ENCODE peak calls at places on chromosomes 2 and 18, in four cellular contexts. U is GM23338, L is T1000, C is esophagus squamous epithelium. F is an unnamed sample.

GRCh38 chr2:67032091-67032490 is 365.0 kb upstream of the ETAA1 start:
- DNase-seq in U (no peak), L (no peak), C (no peak), F (no peak)

GRCh38 chr2:172101707-172102158 is 967 bp downstream of the DLX2 start:
- DNase-seq in U (peak), L (no peak), C (no peak), F (peak)

GRCh38 chr2:154133823-154134222 is 262.1 kb downstream of the GALNT13 start:
- DNase-seq in U (no peak), L (no peak), C (no peak), F (no peak)

GRCh38 chr2:127153691-127154158 is 46.8 kb upstream of the BIN1 start:
- DNase-seq in U (no peak), L (peak), C (no peak), F (no peak)

GRCh38 chr18:23529597-23529996 is 26.3 kb downstream of the RMC1 start:
- DNase-seq in U (no peak), L (no peak), C (no peak), F (no peak)

GRCh38 chr2:26693287-26693849 is 846 bp downstream of the KCNK3 start:
- DNase-seq in U (peak), L (no peak), C (no peak), F (no peak)

GRCh38 chr2:68320118-68320641 is 431 bp upstream of the CNRIP1 start:
- DNase-seq in U (peak), L (no peak), C (no peak), F (peak)

GRCh38 chr2:36352711-36353110 is 2.9 kb upstream of the CRIM1 start:
- DNase-seq in U (no peak), L (no peak), C (no peak), F (no peak)

GRCh38 chr2:101149241-101150192 is 1.7 kb downstream of the TBC1D8 start:
- DNase-seq in U (peak), L (no peak), C (no peak), F (no peak)

GRCh38 chr18:79608535-79608934 is 71.1 kb upstream of the CTDP1 start:
- DNase-seq in U (no peak), L (no peak), C (no peak), F (no peak)

GRCh38 chr2:234989183-234989701 is 37.4 kb downstream of the SH3BP4 start:
- DNase-seq in U (no peak), L (peak), C (no peak), F (peak)

GRCh38 chr2:197309369-197310231 is 980 bp downstream of the ANKRD44 start:
- DNase-seq in U (peak), L (no peak), C (no peak), F (peak)

GRCh38 chr2:97713296-97714083 is at the start of gene ZAP70:
- DNase-seq in U (no peak), L (no peak), C (no peak), F (no peak)

GRCh38 chr2:10526281-10526680 is 78.2 kb upstream of the ODC1 start:
- DNase-seq in U (no peak), L (no peak), C (no peak), F (no peak)

GRCh38 chr2:82674638-82675037 is 1784.4 kb downstream of the SUCLG1 start:
- DNase-seq in U (no peak), L (no peak), C (no peak), F (no peak)

GRCh38 chr2:235970204-235971040 is 197.8 kb downstream of the GBX2 start:
- DNase-seq in U (no peak), L (no peak), C (no peak), F (no peak)

GRCh38 chr2:206989306-206989705 is 50.0 kb downstream of the CPO start:
- DNase-seq in U (peak), L (no peak), C (no peak), F (no peak)

GRCh38 chr2:185978634-185979405 is 240.2 kb downstream of the FSIP2 start:
- DNase-seq in U (no peak), L (no peak), C (no peak), F (no peak)

GRCh38 chr2:62014102-62014501 is 108.6 kb downstream of the COMMD1 start:
- DNase-seq in U (peak), L (no peak), C (no peak), F (peak)

GRCh38 chr2:186746584-186746983 is 52.7 kb downstream of the FAM171B start:
- DNase-seq in U (no peak), L (no peak), C (no peak), F (no peak)

GRCh38 chr2:61690078-61690477 is 151.9 kb upstream of the XPO1 start:
- DNase-seq in U (no peak), L (no peak), C (no peak), F (no peak)

GRCh38 chr2:232523682-232524597 is 2.0 kb upstream of the CHRND start:
- DNase-seq in U (peak), L (no peak), C (no peak), F (peak)

GRCh38 chr2:121965666-121966065 is 210.2 kb downstream of the TSN start:
- DNase-seq in U (no peak), L (no peak), C (no peak), F (no peak)

GRCh38 chr18:48802543-48803428 is 148.0 kb downstream of the SMAD7 start:
- DNase-seq in U (no peak), L (no peak), C (no peak), F (no peak)

GRCh38 chr2:196482119-196483065 is 157.1 kb upstream of the CCDC150 start:
- DNase-seq in U (no peak), L (no peak), C (no peak), F (no peak)

GRCh38 chr2:80748576-80748975 is 444.0 kb upstream of the LRRTM1 start:
- DNase-seq in U (no peak), L (no peak), C (no peak), F (no peak)

GRCh38 chr2:30931841-30932407 is 124.7 kb upstream of the CAPN13 start:
- DNase-seq in U (no peak), L (no peak), C (no peak), F (no peak)

GRCh38 chr2:241798631-241799521 is 10.1 kb upstream of the NEU4 start:
- DNase-seq in U (no peak), L (no peak), C (no peak), F (no peak)

GRCh38 chr18:69840445-69840844 is 107.2 kb downstream of the CD226 start:
- DNase-seq in U (no peak), L (no peak), C (no peak), F (no peak)

GRCh38 chr2:45743531-45744391 is 92.3 kb downstream of the PRKCE start:
- DNase-seq in U (no peak), L (no peak), C (no peak), F (no peak)

GRCh38 chr2:32010670-32011565 is at the start of gene MEMO1:
- DNase-seq in U (peak), L (peak), C (peak), F (peak)

GRCh38 chr2:70471129-70471528 is 82.5 kb downstream of the TGFA start:
- DNase-seq in U (no peak), L (no peak), C (no peak), F (no peak)

GRCh38 chr2:22944141-22944540 is 440.8 kb upstream of the KLHL29 start:
- DNase-seq in U (no peak), L (no peak), C (no peak), F (no peak)

GRCh38 chr2:55861733-55862132 is 61.8 kb downstream of the EFEMP1 start:
- DNase-seq in U (no peak), L (no peak), C (no peak), F (no peak)

GRCh38 chr2:96773922-96774321 is 13.2 kb downstream of the CNNM4 start:
- DNase-seq in U (peak), L (no peak), C (no peak), F (no peak)

GRCh38 chr2:200757414-200757813 is 54.3 kb upstream of the BZW1 start:
- DNase-seq in U (no peak), L (no peak), C (no peak), F (no peak)

GRCh38 chr2:121333231-121333630 is 48.2 kb upstream of the TFCP2L1 start:
- DNase-seq in U (no peak), L (no peak), C (no peak), F (no peak)

GRCh38 chr18:23291456-23292205 is 156.3 kb downstream of the CABLES1 start:
- DNase-seq in U (no peak), L (no peak), C (no peak), F (no peak)